ENCODE peak calls at places on chromosomes 4 and X, in six cellular contexts. One of them, this sample, is unnamed.

GRCh38 chr4:43471950-43472349 is 579.4 kb downstream of the GRXCR1 start:
- DNase-seq in A673: no peak
- DNase-seq in upper lobe of right lung: no peak
- DNase-seq in right cardiac atrium: no peak
- DNase-seq in lung: no peak
- DNase-seq in adrenal gland: no peak
- DNase-seq in this sample: no peak

GRCh38 chr4:54217642-54218486 is 11.2 kb upstream of the PDGFRA start:
- DNase-seq in A673: peak; percentile 67
- DNase-seq in upper lobe of right lung: peak; percentile 70
- DNase-seq in right cardiac atrium: peak; percentile 84
- DNase-seq in lung: peak; percentile 75
- DNase-seq in adrenal gland: peak; percentile 75
- DNase-seq in this sample: peak; percentile 60

GRCh38 chrX:10579018-10579752 is 41.2 kb downstream of the MID1 start:
- DNase-seq in A673: no peak
- DNase-seq in upper lobe of right lung: no peak
- DNase-seq in right cardiac atrium: no peak
- DNase-seq in lung: no peak
- DNase-seq in adrenal gland: no peak
- DNase-seq in this sample: no peak

GRCh38 chr4:86963697-86964096 is 28.9 kb downstream of the AFF1 start:
- DNase-seq in A673: no peak
- DNase-seq in upper lobe of right lung: no peak
- DNase-seq in right cardiac atrium: no peak
- DNase-seq in lung: no peak
- DNase-seq in adrenal gland: peak; percentile 44
- DNase-seq in this sample: no peak

GRCh38 chr4:120043828-120044227 is 22.8 kb downstream of the MAD2L1 start:
- DNase-seq in A673: no peak
- DNase-seq in upper lobe of right lung: no peak
- DNase-seq in right cardiac atrium: no peak
- DNase-seq in lung: no peak
- DNase-seq in adrenal gland: no peak
- DNase-seq in this sample: no peak

GRCh38 chr4:48483777-48484493 is 792 bp downstream of the SLC10A4 start:
- DNase-seq in A673: no peak
- DNase-seq in upper lobe of right lung: peak; percentile 70
- DNase-seq in right cardiac atrium: peak; percentile 53
- DNase-seq in lung: no peak
- DNase-seq in adrenal gland: no peak
- DNase-seq in this sample: peak; percentile 11

GRCh38 chrX:44828008-44828605 is 15.7 kb upstream of the DUSP21 start:
- DNase-seq in A673: peak; percentile 65
- DNase-seq in upper lobe of right lung: no peak
- DNase-seq in right cardiac atrium: no peak
- DNase-seq in lung: no peak
- DNase-seq in adrenal gland: peak; percentile 43
- DNase-seq in this sample: no peak

GRCh38 chr4:78776729-78777555 is 792 bp downstream of the BMP2K start:
- DNase-seq in A673: no peak
- DNase-seq in upper lobe of right lung: peak; percentile 68
- DNase-seq in right cardiac atrium: peak; percentile 64
- DNase-seq in lung: peak; percentile 39
- DNase-seq in adrenal gland: peak; percentile 66
- DNase-seq in this sample: peak; percentile 69

GRCh38 chrX:67893931-67894330 is 350.1 kb downstream of the AR start:
- DNase-seq in A673: no peak
- DNase-seq in upper lobe of right lung: no peak
- DNase-seq in right cardiac atrium: no peak
- DNase-seq in lung: no peak
- DNase-seq in adrenal gland: no peak
- DNase-seq in this sample: no peak

GRCh38 chrX:31547816-31548215 is 476.0 kb upstream of the FTHL17 start:
- DNase-seq in A673: no peak
- DNase-seq in upper lobe of right lung: no peak
- DNase-seq in right cardiac atrium: no peak
- DNase-seq in lung: no peak
- DNase-seq in adrenal gland: no peak
- DNase-seq in this sample: no peak
- H3K4me1 ChIP-seq in A673: no peaks in the 10 kb centered on the region
- H3K4me1 ChIP-seq in upper lobe of right lung: no peaks in the 10 kb centered on the region
- H3K4me1 ChIP-seq in right cardiac atrium: no peaks in the 10 kb centered on the region
- H3K4me1 ChIP-seq in lung: no peaks in the 10 kb centered on the region
- H3K4me1 ChIP-seq in adrenal gland: no peaks in the 10 kb centered on the region
- H3K4me1 ChIP-seq in this sample: no peaks in the 10 kb centered on the region

GRCh38 chrX:153970398-153971123 is 1.1 kb downstream of the HCFC1 start:
- DNase-seq in A673: peak; percentile 86
- DNase-seq in upper lobe of right lung: no peak
- DNase-seq in right cardiac atrium: peak; percentile 78
- DNase-seq in lung: no peak
- DNase-seq in adrenal gland: peak; percentile 82
- DNase-seq in this sample: no peak
- H3K4me1 ChIP-seq in A673: peaks cover 26% of the 10 kb centered on the region
- H3K4me1 ChIP-seq in upper lobe of right lung: peaks cover 46% of the 10 kb centered on the region
- H3K4me1 ChIP-seq in right cardiac atrium: peaks cover 17% of the 10 kb centered on the region
- H3K4me1 ChIP-seq in lung: peaks cover 33% of the 10 kb centered on the region
- H3K4me1 ChIP-seq in adrenal gland: peaks cover 58% of the 10 kb centered on the region
- H3K4me1 ChIP-seq in this sample: peaks cover 40% of the 10 kb centered on the region

DNA sequence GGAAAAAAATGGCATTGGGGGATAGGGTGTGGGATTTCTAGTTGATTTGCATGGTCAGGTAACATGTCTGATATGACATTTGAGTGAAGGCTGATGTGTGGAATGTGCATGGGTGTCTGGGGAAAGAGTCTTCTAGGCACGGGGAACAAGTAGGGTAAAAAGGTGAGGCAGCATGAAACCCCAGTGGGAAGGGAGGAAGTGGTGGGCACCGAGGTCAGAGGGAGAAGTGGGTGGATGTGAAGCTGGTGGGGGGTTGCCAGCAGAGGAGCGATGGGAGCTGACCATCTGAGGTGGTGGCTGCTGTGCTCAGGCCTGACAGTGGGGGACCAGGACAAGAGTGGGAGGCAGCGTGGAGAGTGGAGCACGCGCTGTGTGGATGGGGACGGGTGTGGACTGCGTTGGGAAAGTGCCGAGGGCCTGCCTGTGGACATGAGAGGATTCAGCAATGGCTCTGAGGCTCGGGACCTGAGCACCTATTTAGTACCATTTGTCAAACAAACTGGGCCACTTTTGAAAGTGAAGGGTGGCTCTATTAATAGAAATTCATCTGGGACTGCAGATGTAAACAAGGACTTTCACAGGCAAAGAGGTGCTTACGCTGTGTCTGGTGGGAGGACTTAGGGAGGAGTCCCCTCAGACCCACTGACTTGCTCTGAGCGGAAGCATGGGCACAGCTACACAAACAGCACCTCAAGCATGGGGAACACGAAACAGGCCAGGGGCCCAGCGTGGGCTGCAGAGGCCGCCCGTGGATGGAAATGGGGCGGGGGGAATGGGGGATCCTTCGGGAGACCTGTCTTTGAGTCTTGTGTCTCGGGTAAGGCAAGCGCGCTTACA is 16.7 kb upstream of the S100P start:
- DNase-seq in A673: no peak
- DNase-seq in upper lobe of right lung: no peak
- DNase-seq in right cardiac atrium: no peak
- DNase-seq in lung: no peak
- DNase-seq in adrenal gland: no peak
- DNase-seq in this sample: no peak
- H3K4me1 ChIP-seq in A673: peaks cover 18% of the 10 kb centered on the region
- H3K4me1 ChIP-seq in upper lobe of right lung: peaks cover 33% of the 10 kb centered on the region
- H3K4me1 ChIP-seq in right cardiac atrium: peaks cover 9% of the 10 kb centered on the region
- H3K4me1 ChIP-seq in lung: peaks cover 11% of the 10 kb centered on the region
- H3K4me1 ChIP-seq in adrenal gland: peaks cover 29% of the 10 kb centered on the region
- H3K4me1 ChIP-seq in this sample: peaks cover 34% of the 10 kb centered on the region

DNA sequence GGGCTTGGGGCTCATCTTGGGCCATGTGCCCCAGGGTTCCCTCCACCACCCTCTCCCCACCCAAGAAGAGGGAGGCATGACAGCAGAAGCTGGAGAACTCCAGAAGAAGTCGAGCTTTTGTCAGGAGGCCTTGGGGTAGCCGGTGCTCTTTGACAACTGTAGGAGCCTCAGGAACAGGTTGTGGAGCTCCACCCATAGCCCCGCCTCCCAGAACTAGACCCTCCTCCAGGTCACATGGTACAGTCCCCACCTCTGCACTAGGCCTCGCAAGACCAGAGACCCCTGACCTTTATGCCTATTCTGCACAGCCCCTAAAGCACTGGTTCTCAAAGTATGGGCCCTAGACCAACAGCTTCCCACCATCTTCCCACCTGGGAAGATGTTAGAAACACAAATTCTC is 8.0 kb upstream of the MORC4 start:
- DNase-seq in A673: no peak
- DNase-seq in upper lobe of right lung: no peak
- DNase-seq in right cardiac atrium: no peak
- DNase-seq in lung: no peak
- DNase-seq in adrenal gland: no peak
- DNase-seq in this sample: no peak
- H3K4me1 ChIP-seq in A673: no peaks in the 10 kb centered on the region
- H3K4me1 ChIP-seq in upper lobe of right lung: no peaks in the 10 kb centered on the region
- H3K4me1 ChIP-seq in right cardiac atrium: no peaks in the 10 kb centered on the region
- H3K4me1 ChIP-seq in lung: no peaks in the 10 kb centered on the region
- H3K4me1 ChIP-seq in adrenal gland: no peaks in the 10 kb centered on the region
- H3K4me1 ChIP-seq in this sample: no peaks in the 10 kb centered on the region

GRCh38 chr4:25818293-25819240 is 44.2 kb downstream of the SEL1L3 start:
- DNase-seq in A673: no peak
- DNase-seq in upper lobe of right lung: no peak
- DNase-seq in right cardiac atrium: no peak
- DNase-seq in lung: no peak
- DNase-seq in adrenal gland: no peak
- DNase-seq in this sample: no peak
- H3K4me1 ChIP-seq in A673: no peaks in the 10 kb centered on the region
- H3K4me1 ChIP-seq in upper lobe of right lung: peaks cover 8% of the 10 kb centered on the region
- H3K4me1 ChIP-seq in right cardiac atrium: no peaks in the 10 kb centered on the region
- H3K4me1 ChIP-seq in lung: peaks cover 5% of the 10 kb centered on the region
- H3K4me1 ChIP-seq in adrenal gland: peaks cover 11% of the 10 kb centered on the region
- H3K4me1 ChIP-seq in this sample: no peaks in the 10 kb centered on the region

GRCh38 chr4:89797117-89797516 is 39.8 kb downstream of the SNCA start:
- DNase-seq in A673: peak; percentile 2
- DNase-seq in upper lobe of right lung: no peak
- DNase-seq in right cardiac atrium: no peak
- DNase-seq in lung: no peak
- DNase-seq in adrenal gland: no peak
- DNase-seq in this sample: no peak

GRCh38 chr4:89799071-89799470 is 37.9 kb downstream of the SNCA start:
- DNase-seq in A673: no peak
- DNase-seq in upper lobe of right lung: no peak
- DNase-seq in right cardiac atrium: no peak
- DNase-seq in lung: no peak
- DNase-seq in adrenal gland: no peak
- DNase-seq in this sample: no peak

GRCh38 chr4:89800527-89801103 is 36.3 kb downstream of the SNCA start:
- DNase-seq in A673: no peak
- DNase-seq in upper lobe of right lung: no peak
- DNase-seq in right cardiac atrium: no peak
- DNase-seq in lung: no peak
- DNase-seq in adrenal gland: no peak
- DNase-seq in this sample: no peak

GRCh38 chr4:89803036-89803435 is 33.9 kb downstream of the SNCA start:
- DNase-seq in A673: no peak
- DNase-seq in upper lobe of right lung: no peak
- DNase-seq in right cardiac atrium: no peak
- DNase-seq in lung: no peak
- DNase-seq in adrenal gland: no peak
- DNase-seq in this sample: no peak

GRCh38 chr4:89800012-89800516 is 36.9 kb downstream of the SNCA start:
- DNase-seq in A673: peak; percentile 6
- DNase-seq in upper lobe of right lung: no peak
- DNase-seq in right cardiac atrium: no peak
- DNase-seq in lung: no peak
- DNase-seq in adrenal gland: no peak
- DNase-seq in this sample: no peak
- H3K4me1 ChIP-seq in A673: no peaks in the 10 kb centered on the region
- H3K4me1 ChIP-seq in upper lobe of right lung: no peaks in the 10 kb centered on the region
- H3K4me1 ChIP-seq in right cardiac atrium: no peaks in the 10 kb centered on the region
- H3K4me1 ChIP-seq in lung: no peaks in the 10 kb centered on the region
- H3K4me1 ChIP-seq in adrenal gland: no peaks in the 10 kb centered on the region
- H3K4me1 ChIP-seq in this sample: no peaks in the 10 kb centered on the region

DNA sequence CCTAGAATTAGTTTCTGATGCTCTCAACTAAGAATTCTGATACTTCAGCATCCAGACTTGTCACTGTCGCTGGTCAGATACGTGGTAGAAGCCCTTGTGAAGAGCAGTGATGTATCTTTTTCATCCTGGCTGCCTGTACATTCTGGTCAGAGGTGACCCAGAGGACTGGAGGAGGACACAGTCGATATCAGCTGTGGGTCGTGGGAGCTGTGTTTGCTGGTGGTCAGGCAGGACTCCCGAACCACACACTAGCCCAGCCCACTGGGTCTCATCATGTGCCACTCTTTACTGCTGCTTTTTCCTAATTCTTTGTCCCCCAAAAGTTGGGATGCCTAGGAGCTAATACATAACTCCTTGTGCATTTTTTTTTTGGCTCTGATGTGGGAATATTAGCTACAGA is 6.5 kb downstream of the DCUN1D4 start:
- DNase-seq in A673: no peak
- DNase-seq in upper lobe of right lung: no peak
- DNase-seq in right cardiac atrium: no peak
- DNase-seq in lung: no peak
- DNase-seq in adrenal gland: no peak
- DNase-seq in this sample: no peak
- H3K4me1 ChIP-seq in A673: peaks cover 8% of the 10 kb centered on the region
- H3K4me1 ChIP-seq in upper lobe of right lung: peaks cover 11% of the 10 kb centered on the region
- H3K4me1 ChIP-seq in right cardiac atrium: peaks cover 9% of the 10 kb centered on the region
- H3K4me1 ChIP-seq in lung: peaks cover 5% of the 10 kb centered on the region
- H3K4me1 ChIP-seq in adrenal gland: peaks cover 44% of the 10 kb centered on the region
- H3K4me1 ChIP-seq in this sample: no peaks in the 10 kb centered on the region

DNA sequence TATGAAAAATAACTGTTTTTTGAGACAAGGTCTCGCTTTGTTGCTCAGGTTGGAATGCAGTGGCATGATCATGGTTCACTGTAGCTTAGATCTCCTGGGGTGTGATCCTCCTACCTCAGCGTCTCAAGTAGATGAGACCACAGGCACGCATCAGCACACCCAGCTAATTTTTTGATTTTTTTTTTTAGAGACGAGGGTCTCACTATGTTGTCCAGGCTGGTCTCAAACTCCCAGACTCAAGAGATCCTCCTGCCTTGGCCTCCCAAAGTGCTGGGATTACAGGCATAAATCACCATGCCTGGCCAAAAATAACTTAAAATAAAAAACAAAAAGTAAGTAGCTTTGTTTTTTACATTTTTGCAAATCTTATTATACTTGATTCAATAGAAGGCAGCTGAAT is 63.3 kb downstream of the NOCT start:
- DNase-seq in A673: no peak
- DNase-seq in upper lobe of right lung: no peak
- DNase-seq in right cardiac atrium: no peak
- DNase-seq in lung: no peak
- DNase-seq in adrenal gland: no peak
- DNase-seq in this sample: no peak
- H3K4me1 ChIP-seq in A673: peaks cover 27% of the 10 kb centered on the region
- H3K4me1 ChIP-seq in upper lobe of right lung: peaks cover 54% of the 10 kb centered on the region
- H3K4me1 ChIP-seq in right cardiac atrium: no peaks in the 10 kb centered on the region
- H3K4me1 ChIP-seq in lung: no peaks in the 10 kb centered on the region
- H3K4me1 ChIP-seq in adrenal gland: peaks cover 54% of the 10 kb centered on the region
- H3K4me1 ChIP-seq in this sample: peaks cover 33% of the 10 kb centered on the region

This sample was measured in naive thymus-derived CD4-positive, alpha-beta T cell.